ENCODE peak calls at places on chromosomes 5 and 9, in seven cellular contexts. U is upper lobe of right lung, R is adrenal gland, M is A549, T is heart right ventricle, O is foreskin fibroblast, Y is psoas muscle. G is an unnamed sample.
A peak's percentile ranks its signal among the peaks of the same experiment; 100 is the strongest.

GRCh38 chr5:75009559-75010230 is 42.7 kb downstream of the GCNT4 start:
- DNase-seq in U (no peak), R (no peak), M (no peak), T (no peak), O (no peak), Y (no peak), G (no peak)

GRCh38 chr5:108747111-108748009 is at the start of gene FER:
- DNase-seq in U (no peak), R (peak; percentile 43), M (peak; percentile 78), T (peak; percentile 40), O (peak; percentile 49), Y (no peak), G (peak; percentile 26)

GRCh38 chr5:96474073-96474472 is 41.0 kb upstream of the PCSK1 start:
- DNase-seq in U (no peak), R (no peak), M (no peak), T (no peak), O (no peak), Y (no peak), G (no peak)

GRCh38 chr5:36691993-36692392 is 85.6 kb downstream of the SLC1A3 start:
- DNase-seq in U (no peak), R (no peak), M (no peak), T (no peak), O (peak; percentile 61), Y (no peak), G (no peak)

GRCh38 chr5:154779105-154779504 is 23.9 kb downstream of the LARP1 start:
- DNase-seq in U (no peak), R (peak; percentile 73), M (peak; percentile 76), T (no peak), O (peak; percentile 87), Y (no peak), G (no peak)

GRCh38 chr5:122753500-122753899 is 21.4 kb upstream of the SNX2 start:
- DNase-seq in U (no peak), R (no peak), M (no peak), T (no peak), O (no peak), Y (no peak), G (no peak)

GRCh38 chr5:150517272-150518152 is 9.6 kb downstream of the NDST1 start:
- DNase-seq in U (peak; percentile 86), R (peak; percentile 79), M (peak; percentile 87), T (no peak), O (peak; percentile 90), Y (peak; percentile 64), G (no peak)

GRCh38 chr9:76001494-76001893 is 111.0 kb downstream of the PCSK5 start:
- DNase-seq in U (no peak), R (no peak), M (no peak), T (no peak), O (no peak), Y (no peak), G (no peak)

GRCh38 chr5:10471672-10472071 is 30.0 kb downstream of the ROPN1L start:
- DNase-seq in U (no peak), R (no peak), M (no peak), T (no peak), O (peak; percentile 29), Y (no peak), G (no peak)

GRCh38 chr5:119255571-119256356 is 100.1 kb upstream of the TNFAIP8 start:
- DNase-seq in U (no peak), R (no peak), M (peak; percentile 32), T (no peak), O (no peak), Y (no peak), G (no peak)
- TF ChIP-seq CTCF in U (peak; percentile 18), R (no peak), M (no peak), T (no peak), O (peak; percentile 11), Y (no peak), G (no peak)

DNA sequence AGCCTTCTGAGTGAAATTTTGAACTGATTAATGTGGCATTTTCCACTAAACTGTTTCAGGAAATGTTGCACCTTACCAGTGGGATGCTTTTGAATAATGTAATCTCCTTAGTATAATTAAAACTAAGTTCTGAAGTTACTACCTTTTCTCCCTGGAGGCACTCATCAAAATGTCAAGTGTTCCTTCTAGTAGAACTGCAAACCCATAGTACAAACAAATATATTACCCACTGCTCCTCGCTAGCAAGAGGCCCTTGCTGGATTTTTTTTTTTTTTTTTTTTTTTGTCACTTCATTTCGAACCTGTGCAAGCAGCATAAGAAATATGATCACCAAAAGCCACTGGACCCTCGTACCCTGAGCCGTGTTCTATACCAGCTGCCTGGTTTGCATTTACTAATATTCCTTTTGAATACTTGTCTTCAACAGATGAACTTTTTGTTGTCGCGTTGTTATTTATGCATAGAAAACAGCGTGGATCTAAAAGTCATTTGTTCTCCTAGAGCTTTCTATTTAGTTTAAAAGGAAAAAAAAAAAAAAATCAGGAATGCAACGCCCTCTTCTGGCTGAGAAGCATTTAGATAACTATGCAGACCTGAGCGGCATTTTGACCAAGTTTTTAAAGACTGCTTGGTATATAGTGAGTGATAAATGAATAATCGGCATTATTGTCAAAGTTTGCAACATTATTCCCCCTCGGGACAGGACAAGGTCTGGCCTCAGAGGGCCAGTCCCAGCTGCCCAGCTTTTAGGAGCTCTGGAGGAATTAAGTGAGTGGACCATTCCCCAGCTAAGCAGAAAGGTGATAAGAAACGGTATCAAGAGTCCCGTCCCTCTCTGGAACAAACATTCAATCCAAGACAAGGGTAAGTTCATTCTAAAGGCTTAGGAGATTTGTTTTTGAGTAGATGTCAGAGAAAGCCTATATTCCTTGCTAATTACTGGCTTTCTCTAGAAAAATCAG is 162.5 kb upstream of the KIF2A start:
- DNase-seq in U (no peak), R (no peak), M (peak; percentile 25), T (no peak), O (peak; percentile 18), Y (no peak), G (no peak)
- TF ChIP-seq CTCF in U (peak; percentile 49), R (peak; percentile 44), M (peak; percentile 76), T (no peak), O (peak; percentile 46), Y (peak; percentile 31), G (no peak)

DNA sequence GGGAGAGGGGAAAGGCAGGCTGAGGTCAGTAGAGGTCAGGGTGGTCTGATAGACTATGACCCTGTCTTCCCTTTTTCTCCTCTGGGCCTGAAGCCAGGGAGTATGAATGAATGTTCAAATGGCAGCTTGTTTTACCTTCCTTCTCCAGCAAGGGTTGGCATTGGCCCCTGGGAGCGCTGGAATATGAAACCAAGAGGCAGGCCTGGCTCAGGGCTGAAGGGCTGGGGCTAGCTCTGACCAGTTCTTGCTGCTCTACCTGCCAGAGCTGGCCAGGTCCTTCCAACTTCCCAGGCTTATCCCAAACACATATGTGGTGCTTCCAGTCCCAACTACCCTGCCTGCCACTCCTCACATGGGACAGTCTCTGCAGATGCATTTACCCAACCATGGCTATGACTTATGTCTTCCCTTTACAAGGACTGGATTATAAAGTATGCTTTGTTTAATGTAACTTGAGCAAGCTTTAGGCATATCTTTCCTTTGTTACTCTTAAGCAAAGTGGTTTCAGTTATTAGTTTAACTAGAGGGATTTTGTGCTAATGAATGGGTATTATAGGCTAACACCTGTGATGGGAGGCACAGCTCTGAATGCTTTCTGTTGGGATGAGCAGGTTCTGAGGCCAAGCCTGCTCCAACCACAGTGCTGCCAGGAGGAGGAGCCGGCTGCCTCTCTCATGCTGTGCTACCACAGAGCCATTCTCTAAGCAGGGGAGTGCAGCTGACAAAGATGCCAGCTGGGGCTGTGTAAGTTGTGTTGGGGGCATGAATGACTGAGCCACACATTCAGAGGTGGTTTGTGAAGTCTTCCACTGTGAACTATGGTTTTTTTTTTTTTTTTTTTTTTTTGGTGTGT is 6.1 kb downstream of the CCNI2 start:
- DNase-seq in U (no peak), R (no peak), M (peak; percentile 18), T (no peak), O (no peak), Y (no peak), G (no peak)
- TF ChIP-seq CTCF in U (no peak), R (no peak), M (no peak), T (no peak), O (no peak), Y (no peak), G (no peak)

DNA sequence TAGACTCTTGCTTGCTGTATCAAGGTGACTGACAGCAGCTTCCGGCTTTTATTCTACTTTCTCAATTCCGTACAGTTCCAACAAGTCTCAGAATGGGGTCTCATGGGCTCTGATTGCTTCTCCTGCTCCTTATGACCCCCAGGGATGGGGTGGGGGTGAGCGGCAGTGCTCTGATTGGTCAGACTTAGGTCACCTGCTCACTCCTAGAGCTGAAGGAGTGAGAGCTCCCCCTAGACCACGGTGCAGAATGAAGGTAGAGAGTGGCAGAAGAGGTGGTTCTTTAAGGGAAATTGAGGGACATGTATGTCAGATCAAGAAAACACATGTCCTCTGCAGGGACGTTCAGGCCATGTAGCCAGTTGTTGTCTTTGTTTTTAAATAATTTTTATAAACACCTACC is 115.2 kb downstream of the C9orf152 start:
- DNase-seq in U (no peak), R (no peak), M (no peak), T (no peak), O (no peak), Y (no peak), G (no peak)
- TF ChIP-seq CTCF in U (no peak), R (no peak), M (no peak), T (no peak), O (no peak), Y (no peak), G (no peak)

GRCh38 chr5:177370488-177371119 is 12.9 kb downstream of the RGS14 start:
- DNase-seq in U (peak; percentile 91), R (peak; percentile 88), M (peak; percentile 95), T (peak; percentile 72), O (peak; percentile 80), Y (peak; percentile 94), G (peak; percentile 33)
- TF ChIP-seq CTCF in U (peak; percentile 31), R (peak; percentile 54), M (peak; percentile 51), T (peak; percentile 11), O (peak; percentile 42), Y (peak; percentile 45), G (no peak)

GRCh38 chr5:141814064-141814982 is 63.9 kb downstream of the PCDH1 start:
- DNase-seq in U (peak; percentile 83), R (peak; percentile 40), M (peak; percentile 55), T (peak; percentile 55), O (no peak), Y (no peak), G (no peak)
- TF ChIP-seq CTCF in U (peak; percentile 57), R (peak; percentile 43), M (peak; percentile 61), T (peak; percentile 44), O (peak; percentile 55), Y (peak; percentile 39), G (peak; percentile 37)

DNA sequence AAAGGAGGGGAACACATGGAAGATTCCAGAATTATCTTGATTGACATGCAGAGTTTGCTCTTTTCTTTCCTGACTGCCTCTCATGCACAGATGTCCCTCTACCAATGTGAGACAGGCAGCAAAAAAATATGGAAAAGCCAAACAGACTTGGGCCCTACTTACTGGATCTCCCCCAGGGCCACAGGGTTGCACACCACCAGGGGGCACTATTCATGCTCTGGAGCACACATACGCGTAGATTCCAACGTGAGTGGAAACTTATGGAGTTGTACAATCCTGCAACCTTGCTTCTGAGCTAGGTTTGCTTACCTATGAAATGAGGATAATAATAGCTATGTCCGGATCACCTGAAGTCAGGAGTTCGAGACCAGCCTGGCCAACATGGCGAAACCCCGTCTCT is 319.5 kb downstream of the ARHGEF28 start:
- DNase-seq in U (no peak), R (no peak), M (peak; percentile 53), T (no peak), O (no peak), Y (no peak), G (no peak)
- TF ChIP-seq CTCF in U (peak; percentile 25), R (no peak), M (peak; percentile 36), T (no peak), O (peak; percentile 20), Y (no peak), G (no peak)

G was measured in CD4-positive, alpha-beta T cell.